ENCODE peak calls at places on chromosomes 16 and 17, in eight cellular contexts. U, E, C, G, W, I, M and B are unnamed samples.

GRCh38 chr17:67054011-67054591 is 9.7 kb downstream of the CACNG1 start:
- DNase-seq in E (no peak), C (no peak), W (no peak), I (no peak), U (no peak), M (no peak), G (no peak), B (no peak)

GRCh38 chr17:10171581-10171981 is 26.8 kb downstream of the GAS7 start:
- DNase-seq in C (no peak), M (no peak), E (peak), W (no peak), G (no peak), U (no peak), I (no peak), B (no peak)

GRCh38 chr16:72590179-72590937 is 418.4 kb upstream of the PMFBP1 start:
- DNase-seq in W (no peak), G (no peak), I (no peak), C (peak), E (no peak), M (no peak), U (no peak), B (no peak)

GRCh38 chr17:20967776-20968175 is 75.0 kb downstream of the USP22 start:
- DNase-seq in W (no peak), U (no peak), E (no peak), G (no peak), I (no peak), C (no peak), M (peak), B (no peak)

GRCh38 chr16:5215911-5216310 is 118.3 kb upstream of the EEF2KMT start:
- DNase-seq in M (no peak), G (no peak), U (no peak), W (no peak), C (no peak), E (no peak), I (no peak), B (no peak)

GRCh38 chr17:80942360-80943345 is 49.0 kb upstream of the CHMP6 start:
- DNase-seq in W (no peak), I (no peak), C (peak), E (peak), M (no peak), G (no peak), U (no peak), B (no peak)

GRCh38 chr16:5069048-5069447 is 2.6 kb upstream of the ALG1 start:
- DNase-seq in W (no peak), C (no peak), I (no peak), G (no peak), E (no peak), U (no peak), M (no peak), B (no peak)

GRCh38 chr16:49684731-49685130 is 171.2 kb downstream of the ZNF423 start:
- DNase-seq in G (no peak), U (no peak), C (no peak), I (no peak), W (no peak), M (no peak), E (no peak), B (no peak)

GRCh38 chr16:88346680-88347505 is 35.9 kb upstream of the ZNF469 start:
- DNase-seq in W (no peak), C (no peak), I (no peak), E (no peak), U (no peak), M (no peak), G (no peak), B (no peak)

GRCh38 chr17:36203335-36203734 is 6.8 kb upstream of the CCL3L1 start:
- DNase-seq in M (no peak), I (no peak), C (no peak), W (no peak), U (no peak), G (no peak), E (no peak), B (no peak)

GRCh38 chr16:86854895-86855294 is 276.5 kb downstream of the FOXL1 start:
- DNase-seq in I (no peak), W (no peak), C (peak), G (no peak), E (no peak), M (no peak), U (no peak), B (no peak)

GRCh38 chr17:47694818-47695663 is 1.1 kb downstream of the TBKBP1 start:
- DNase-seq in I (no peak), G (peak), M (peak), C (peak), E (peak), W (peak), U (no peak), B (peak)

GRCh38 chr17:77476920-77477805 is 336.4 kb downstream of the SEC14L1 start:
- DNase-seq in C (peak), M (no peak), E (peak), W (no peak), I (no peak), G (peak), U (no peak), B (no peak)

GRCh38 chr17:80796430-80796861 is 195.2 kb upstream of the CHMP6 start:
- DNase-seq in G (no peak), C (no peak), U (no peak), E (no peak), W (peak), I (no peak), M (no peak), B (no peak)

GRCh38 chr17:17613708-17614114 is 22.2 kb upstream of the PEMT start:
- DNase-seq in G (peak), C (peak), M (peak), W (peak), U (peak), I (no peak), E (peak), B (no peak)

GRCh38 chr17:80362428-80363119 is 52.4 kb upstream of the ENDOV start:
- DNase-seq in W (no peak), C (peak), E (peak), I (no peak), U (no peak), G (no peak), M (no peak), B (peak)

GRCh38 chr17:19413725-19414124 is 2.7 kb downstream of the RNF112 start:
- DNase-seq in C (no peak), U (no peak), E (no peak), W (no peak), I (no peak), M (no peak), G (no peak), B (no peak)

GRCh38 chr17:72687941-72688340 is 404.5 kb downstream of the SLC39A11 start:
- DNase-seq in G (no peak), E (no peak), C (no peak), W (no peak), I (no peak), U (no peak), M (no peak), B (no peak)

GRCh38 chr16:50079741-50080140 is 14.0 kb downstream of the HEATR3 start:
- DNase-seq in G (no peak), C (no peak), W (no peak), E (no peak), I (no peak), U (no peak), M (no peak), B (no peak)

GRCh38 chr17:77782611-77783010 is 175.9 kb upstream of the TNRC6C start:
- DNase-seq in I (no peak), M (no peak), W (no peak), C (no peak), U (no peak), G (no peak), E (no peak), B (no peak)

GRCh38 chr17:19958023-19958422 is 19.6 kb downstream of the AKAP10 start:
- DNase-seq in G (no peak), M (no peak), U (no peak), E (peak), C (peak), W (no peak), I (no peak), B (no peak)